ENCODE peak calls at places on chromosome 6, in four cellular contexts. One of them, this sample, is unnamed.

GRCh38 chr6:165967768-165968408 is 199.8 kb downstream of the TBXT start:
- DNase-seq in IMR-90: peak
- DNase-seq in A549: peak
- DNase-seq in K562: no peak
- DNase-seq in this sample: no peak

GRCh38 chr6:2846873-2847224 is 5.2 kb upstream of the SERPINB1 start:
- DNase-seq in IMR-90: no peak
- DNase-seq in A549: no peak
- DNase-seq in K562: no peak
- DNase-seq in this sample: no peak

GRCh38 chr6:88519227-88520019 is 353.3 kb upstream of the CNR1 start:
- DNase-seq in IMR-90: no peak
- DNase-seq in A549: no peak
- DNase-seq in K562: peak
- DNase-seq in this sample: no peak

GRCh38 chr6:36914227-36914794 is 28.6 kb downstream of the C6orf89 start:
- DNase-seq in IMR-90: peak
- DNase-seq in A549: peak
- DNase-seq in K562: no peak
- DNase-seq in this sample: peak

GRCh38 chr6:84193140-84193708 is 34.2 kb downstream of the CEP162 start:
- DNase-seq in IMR-90: peak
- DNase-seq in A549: peak
- DNase-seq in K562: no peak
- DNase-seq in this sample: no peak

GRCh38 chr6:38806833-38807232 is 91.7 kb downstream of the DNAH8 start:
- DNase-seq in IMR-90: no peak
- DNase-seq in A549: no peak
- DNase-seq in K562: no peak
- DNase-seq in this sample: no peak

GRCh38 chr6:22147469-22147815 is 149.4 kb downstream of the PRL start:
- DNase-seq in IMR-90: peak
- DNase-seq in A549: no peak
- DNase-seq in K562: no peak
- DNase-seq in this sample: no peak

GRCh38 chr6:137816133-137816579 is 50.9 kb upstream of the TNFAIP3 start:
- DNase-seq in IMR-90: no peak
- DNase-seq in A549: no peak
- DNase-seq in K562: no peak
- DNase-seq in this sample: no peak

GRCh38 chr6:35181933-35182612 is 31.7 kb upstream of the SCUBE3 start:
- DNase-seq in IMR-90: peak
- DNase-seq in A549: peak
- DNase-seq in K562: peak
- DNase-seq in this sample: no peak

GRCh38 chr6:4320860-4321259 is 185.5 kb upstream of the ECI2 start:
- DNase-seq in IMR-90: peak
- DNase-seq in A549: peak
- DNase-seq in K562: no peak
- DNase-seq in this sample: no peak

GRCh38 chr6:53066059-53066406 is 829 bp downstream of the FBXO9 start:
- DNase-seq in IMR-90: peak
- DNase-seq in A549: peak
- DNase-seq in K562: peak
- DNase-seq in this sample: no peak

GRCh38 chr6:156731436-156731835 is 45.7 kb upstream of the ARID1B start:
- DNase-seq in IMR-90: peak
- DNase-seq in A549: no peak
- DNase-seq in K562: no peak
- DNase-seq in this sample: no peak

GRCh38 chr6:96089173-96089572 is 73.4 kb downstream of the FUT9 start:
- DNase-seq in IMR-90: no peak
- DNase-seq in A549: no peak
- DNase-seq in K562: no peak
- DNase-seq in this sample: no peak

GRCh38 chr6:161031721-161032495 is 40.3 kb downstream of the MAP3K4 start:
- DNase-seq in IMR-90: peak
- DNase-seq in A549: no peak
- DNase-seq in K562: no peak
- DNase-seq in this sample: no peak

GRCh38 chr6:53203483-53203882 is 54.8 kb upstream of the GCM1 start:
- DNase-seq in IMR-90: no peak
- DNase-seq in A549: no peak
- DNase-seq in K562: no peak
- DNase-seq in this sample: no peak

GRCh38 chr6:100946711-100947110 is 65.6 kb upstream of the ASCC3 start:
- DNase-seq in IMR-90: no peak
- DNase-seq in A549: no peak
- DNase-seq in K562: no peak
- DNase-seq in this sample: no peak

GRCh38 chr6:31831350-31832215 is 4.0 kb downstream of the HSPA1B start:
- DNase-seq in IMR-90: no peak
- DNase-seq in A549: no peak
- DNase-seq in K562: peak
- DNase-seq in this sample: no peak

GRCh38 chr6:107511410-107512070 is 21.6 kb downstream of the SOBP start:
- DNase-seq in IMR-90: no peak
- DNase-seq in A549: no peak
- DNase-seq in K562: no peak
- DNase-seq in this sample: no peak

GRCh38 chr6:152293404-152293803 is 343.8 kb downstream of the SYNE1 start:
- DNase-seq in IMR-90: no peak
- DNase-seq in A549: no peak
- DNase-seq in K562: no peak
- DNase-seq in this sample: no peak

GRCh38 chr6:20835315-20836010 is 301.2 kb downstream of the CDKAL1 start:
- DNase-seq in IMR-90: no peak
- DNase-seq in A549: no peak
- DNase-seq in K562: peak
- DNase-seq in this sample: no peak
- TF ChIP-seq CEBPB in IMR-90: no peak
- TF ChIP-seq CEBPB in A549: no peak
- TF ChIP-seq CEBPB in K562: no peak
- TF ChIP-seq CEBPB in this sample: no peak

GRCh38 chr6:169288591-169288990 is 34.9 kb upstream of the THBS2 start:
- DNase-seq in IMR-90: peak
- DNase-seq in A549: no peak
- DNase-seq in K562: no peak
- DNase-seq in this sample: no peak
- TF ChIP-seq USF2 in IMR-90: no peak
- TF ChIP-seq USF2 in A549: no peak
- TF ChIP-seq USF2 in K562: no peak
- TF ChIP-seq USF2 in this sample: no peak

GRCh38 chr6:20352346-20352745 is 49.3 kb upstream of the E2F3 start:
- DNase-seq in IMR-90: no peak
- DNase-seq in A549: no peak
- DNase-seq in K562: peak
- DNase-seq in this sample: no peak

GRCh38 chr6:20351529-20351928 is 50.1 kb upstream of the E2F3 start:
- DNase-seq in IMR-90: no peak
- DNase-seq in A549: no peak
- DNase-seq in K562: no peak
- DNase-seq in this sample: no peak

GRCh38 chr6:20348091-20348490 is 53.6 kb upstream of the E2F3 start:
- DNase-seq in IMR-90: no peak
- DNase-seq in A549: no peak
- DNase-seq in K562: no peak
- DNase-seq in this sample: no peak

GRCh38 chr6:20349225-20349624 is 52.5 kb upstream of the E2F3 start:
- DNase-seq in IMR-90: no peak
- DNase-seq in A549: no peak
- DNase-seq in K562: peak
- DNase-seq in this sample: no peak

DNA sequence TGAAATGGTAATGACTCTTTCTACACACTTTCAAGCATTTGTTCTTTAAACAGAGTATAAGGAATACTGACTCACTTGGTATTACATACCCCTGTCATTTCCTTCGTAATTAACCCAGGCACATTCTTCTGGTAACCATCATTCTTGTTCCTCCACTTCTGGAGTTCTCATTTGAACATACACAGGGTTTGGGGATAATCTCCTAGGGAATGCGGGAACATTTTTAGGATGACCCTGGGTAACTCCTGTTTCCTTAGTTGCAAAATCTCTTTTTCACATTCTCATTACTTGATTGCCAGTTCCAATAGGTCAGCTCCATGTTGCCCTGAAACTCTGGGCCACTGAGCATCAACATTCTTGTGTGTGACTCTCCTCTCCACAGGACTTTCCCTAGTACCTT is 51.5 kb upstream of the E2F3 start:
- DNase-seq in IMR-90: peak
- DNase-seq in A549: no peak
- DNase-seq in K562: no peak
- DNase-seq in this sample: no peak
- TF ChIP-seq CEBPB in IMR-90: no peak
- TF ChIP-seq CEBPB in A549: no peak
- TF ChIP-seq CEBPB in K562: no peak
- TF ChIP-seq CEBPB in this sample: no peak

DNA sequence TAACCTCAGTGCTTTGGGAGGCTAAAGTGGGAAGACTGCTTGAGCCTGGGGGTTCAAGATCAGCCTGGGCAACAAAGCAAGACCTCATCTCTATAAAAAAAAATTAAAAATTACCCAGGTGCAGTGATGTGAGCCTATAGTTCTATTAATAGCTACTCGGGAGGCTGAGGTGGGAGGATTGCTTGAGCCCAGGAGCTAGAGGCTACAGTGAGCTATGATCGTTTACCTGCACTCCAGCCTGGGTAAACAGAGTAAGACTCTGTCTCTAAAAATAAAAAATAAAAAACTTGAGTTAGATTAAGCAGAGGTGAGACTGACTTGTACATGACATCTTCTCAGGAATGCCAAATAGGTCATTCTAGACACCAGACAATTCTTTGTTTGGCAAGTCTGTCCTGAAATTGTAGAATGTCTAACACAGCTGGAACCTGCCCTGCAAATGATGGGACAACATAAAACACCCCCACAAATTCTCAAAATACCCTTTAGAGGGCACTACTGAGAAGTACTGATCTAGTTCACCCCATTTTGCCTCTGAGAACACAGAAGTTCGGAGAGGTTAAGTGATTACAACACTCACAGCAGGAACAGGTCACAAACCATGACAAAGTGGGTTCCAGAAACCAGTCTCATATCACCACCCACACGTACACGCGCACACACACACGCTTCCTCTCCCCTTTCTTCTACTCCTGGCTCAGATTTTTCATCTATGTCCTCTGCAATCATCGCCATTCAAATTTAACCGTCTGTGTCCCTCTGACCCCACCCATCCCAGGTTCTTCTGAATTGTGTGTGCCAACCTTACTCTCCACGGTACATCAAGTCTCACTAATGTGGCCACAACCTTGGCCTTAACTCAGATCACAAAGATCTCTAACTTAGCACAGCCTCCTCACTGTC is 38.3 kb downstream of the ARHGAP18 start:
- DNase-seq in IMR-90: no peak
- DNase-seq in A549: no peak
- DNase-seq in K562: peak
- DNase-seq in this sample: no peak
- TF ChIP-seq USF2 in IMR-90: no peak
- TF ChIP-seq USF2 in A549: no peak
- TF ChIP-seq USF2 in K562: no peak
- TF ChIP-seq USF2 in this sample: no peak

GRCh38 chr6:43972915-43973304 is 154.3 kb downstream of the MRPL14 start:
- DNase-seq in IMR-90: peak
- DNase-seq in A549: no peak
- DNase-seq in K562: no peak
- DNase-seq in this sample: no peak
- TF ChIP-seq CEBPB in IMR-90: no peak
- TF ChIP-seq CEBPB in A549: no peak
- TF ChIP-seq CEBPB in K562: no peak
- TF ChIP-seq CEBPB in this sample: no peak

This sample was measured in H1.